ENCODE peak calls at places on chromosomes 5 and 9, in eight cellular contexts. M, W, F, R, C, E, Q and Z are unnamed samples.

GRCh38 chr5:56735845-56736641 is 79.3 kb upstream of the MAP3K1 start:
- DNase-seq in Q (no peak), E (no peak), C (no peak), M (no peak), R (no peak), W (no peak), F (no peak), Z (no peak)

GRCh38 chr9:89606567-89607311 is 1.9 kb downstream of the GADD45G start:
- DNase-seq in W (no peak), E (peak; percentile 83), F (peak; percentile 52), R (no peak), Q (no peak), M (no peak), C (peak; percentile 81), Z (peak; percentile 12)

GRCh38 chr5:143056792-143057579 is 286.8 kb downstream of the ARHGAP26 start:
- DNase-seq in W (no peak), E (no peak), C (no peak), M (no peak), Q (no peak), F (no peak), R (no peak), Z (no peak)

GRCh38 chr9:96660693-96661248 is 5.7 kb upstream of the PRXL2C start:
- DNase-seq in M (no peak), Q (no peak), C (no peak), F (no peak), R (no peak), W (no peak), E (no peak), Z (no peak)

GRCh38 chr9:88219601-88220000 is 81.3 kb upstream of the SPATA31C2 start:
- DNase-seq in E (no peak), R (no peak), M (no peak), W (no peak), F (no peak), C (no peak), Q (no peak), Z (no peak)

GRCh38 chr9:113011911-113012381 is at the start of gene ZNF883:
- DNase-seq in Q (no peak), F (peak; percentile 82), W (peak; percentile 71), E (no peak), M (peak; percentile 13), C (no peak), R (no peak), Z (peak; percentile 21)

GRCh38 chr9:38621434-38622082 is 1.2 kb upstream of the ANKRD18A start:
- DNase-seq in E (no peak), C (no peak), Q (no peak), M (peak; percentile 42), W (peak; percentile 38), R (no peak), F (peak; percentile 51), Z (no peak)

GRCh38 chr5:141135030-141135717 is at the start of gene PCDHB5:
- DNase-seq in R (no peak), C (no peak), F (peak; percentile 68), M (no peak), E (no peak), Q (no peak), W (peak; percentile 5), Z (no peak)

GRCh38 chr9:16221822-16222547 is 648.5 kb downstream of the BNC2 start:
- DNase-seq in M (no peak), C (no peak), E (no peak), Q (no peak), W (no peak), F (no peak), R (no peak), Z (no peak)

GRCh38 chr5:68359699-68360098 is 144.1 kb downstream of the PIK3R1 start:
- DNase-seq in Q (no peak), W (no peak), C (no peak), R (no peak), F (no peak), E (no peak), M (no peak), Z (no peak)

GRCh38 chr9:4425358-4426045 is 64.8 kb upstream of the SLC1A1 start:
- DNase-seq in E (no peak), R (no peak), M (no peak), C (no peak), W (no peak), Q (no peak), F (no peak), Z (no peak)

GRCh38 chr5:9686211-9686610 is 56.1 kb upstream of the TAS2R1 start:
- DNase-seq in M (no peak), R (peak; percentile 62), Q (no peak), W (peak; percentile 71), C (no peak), F (no peak), E (no peak), Z (peak; percentile 26)

GRCh38 chr9:89522261-89522978 is 24.5 kb upstream of the SEMA4D start:
- DNase-seq in F (no peak), M (peak; percentile 63), C (no peak), Q (no peak), W (no peak), E (peak; percentile 54), R (no peak), Z (no peak)

GRCh38 chr5:139597134-139597533 is 36.0 kb downstream of the UBE2D2 start:
- DNase-seq in M (no peak), C (no peak), R (no peak), F (no peak), W (no peak), E (no peak), Q (no peak), Z (no peak)

GRCh38 chr5:139588962-139589361 is 27.8 kb downstream of the UBE2D2 start:
- DNase-seq in M (no peak), E (no peak), R (no peak), C (no peak), F (no peak), W (no peak), Q (no peak), Z (no peak)

GRCh38 chr5:139592289-139592688 is 31.1 kb downstream of the UBE2D2 start:
- DNase-seq in Q (no peak), E (no peak), M (no peak), F (no peak), R (no peak), W (no peak), C (no peak), Z (no peak)

GRCh38 chr5:139593716-139594319 is 32.7 kb downstream of the UBE2D2 start:
- DNase-seq in C (no peak), W (peak; percentile 42), F (no peak), R (no peak), Q (no peak), M (no peak), E (no peak), Z (no peak)
- TF ChIP-seq CTCF in C (no peak), W (no peak), F (no peak), R (no peak), Q (no peak), M (no peak), E (no peak), Z (no peak)

GRCh38 chr9:76758476-76758875 is 5.8 kb upstream of the PCA3 start:
- DNase-seq in W (peak; percentile 1), E (no peak), C (no peak), M (no peak), R (no peak), F (no peak), Q (no peak), Z (no peak)

GRCh38 chr9:76759726-76760125 is 4.5 kb upstream of the PCA3 start:
- DNase-seq in Q (no peak), F (no peak), R (no peak), E (no peak), M (no peak), C (no peak), W (no peak), Z (no peak)

GRCh38 chr9:76757274-76757673 is 7.0 kb upstream of the PCA3 start:
- DNase-seq in R (no peak), E (no peak), M (no peak), Q (no peak), W (no peak), C (no peak), F (no peak), Z (no peak)

GRCh38 chr9:76764138-76764537 is at the start of gene PCA3:
- DNase-seq in R (no peak), Q (no peak), E (no peak), W (no peak), M (no peak), F (no peak), C (no peak), Z (no peak)

GRCh38 chr9:76761448-76761847 is 2.8 kb upstream of the PCA3 start:
- DNase-seq in R (no peak), W (peak; percentile 26), F (no peak), E (no peak), M (no peak), Q (no peak), C (no peak), Z (no peak)
- TF ChIP-seq CTCF in R (peak; percentile 11), W (peak; percentile 28), F (peak; percentile 47), E (peak; percentile 29), M (no peak), Q (peak; percentile 83), C (no peak), Z (peak; percentile 40)

DNA sequence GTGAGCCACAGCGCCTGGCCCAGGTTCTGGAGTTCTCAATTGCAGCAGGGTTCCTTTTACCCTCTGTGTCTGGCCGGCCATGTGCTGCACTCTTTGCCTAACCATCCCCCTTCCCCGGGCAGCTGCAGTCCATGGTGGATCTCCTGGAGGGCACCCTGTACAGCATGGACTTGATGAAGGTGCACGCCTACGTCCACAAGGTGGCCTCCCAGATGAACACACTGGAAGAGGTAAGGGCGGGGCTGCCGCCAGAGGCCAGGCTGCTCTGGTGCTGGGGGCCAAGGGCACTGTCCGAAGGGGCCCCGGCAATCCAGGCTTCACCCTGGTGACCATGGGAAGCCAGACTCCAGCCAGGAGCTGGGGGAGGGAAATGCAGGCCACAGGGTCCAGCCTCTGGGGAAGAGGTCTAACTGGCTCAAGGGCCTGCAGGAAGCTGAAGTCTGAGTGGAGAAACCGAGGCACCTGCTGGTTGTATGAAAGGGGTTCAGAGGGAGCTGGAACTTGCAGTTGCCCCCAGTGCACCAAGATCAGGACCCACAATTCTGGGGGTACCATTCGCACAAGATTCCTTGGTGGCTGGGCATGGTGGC is 18.1 kb downstream of the OLFML2A start:
- DNase-seq in Q (no peak), W (no peak), E (no peak), F (no peak), R (no peak), C (peak; percentile 63), M (no peak), Z (no peak)
- TF ChIP-seq CTCF in Q (peak; percentile 17), W (no peak), E (no peak), F (peak; percentile 41), R (no peak), C (no peak), M (no peak), Z (no peak)

DNA sequence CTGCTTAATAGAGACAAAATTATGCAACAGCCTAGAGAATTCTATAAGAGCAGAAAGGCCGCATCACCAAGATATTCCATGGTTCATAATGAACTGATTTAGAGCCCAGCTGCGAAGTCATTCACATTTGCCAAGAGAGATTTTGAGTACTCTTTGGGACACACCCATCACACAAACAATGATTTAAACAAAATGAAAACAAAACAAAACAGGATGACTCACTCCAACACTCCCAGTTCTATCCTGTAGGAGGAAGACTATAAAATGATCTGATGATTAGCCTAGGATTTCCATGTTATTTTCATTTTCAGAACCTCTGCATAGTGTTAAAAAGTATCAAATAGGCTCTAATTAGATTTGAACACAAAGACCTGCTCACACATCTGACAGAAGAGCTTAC is 145.8 kb upstream of the GNA14 start:
- DNase-seq in C (no peak), F (no peak), W (peak; percentile 15), M (no peak), Q (no peak), E (no peak), R (no peak), Z (no peak)
- TF ChIP-seq CTCF in C (no peak), F (no peak), W (no peak), M (no peak), Q (peak; percentile 58), E (no peak), R (no peak), Z (no peak)

GRCh38 chr5:138180183-138180782 is 1.4 kb downstream of the KIF20A start:
- DNase-seq in Q (no peak), F (no peak), C (no peak), E (no peak), W (peak; percentile 64), M (no peak), R (peak; percentile 3), Z (peak; percentile 31)
- TF ChIP-seq CTCF in Q (peak; percentile 83), F (peak; percentile 65), C (no peak), E (no peak), W (peak; percentile 37), M (no peak), R (peak; percentile 46), Z (peak; percentile 56)